ENCODE peak calls at places on chromosome 2, in four cellular contexts. U is right atrium auricular region, Z is GM23248, X is tibial artery. A is an unnamed sample.

GRCh38 chr2:192544371-192544955 is 349.7 kb upstream of the TMEFF2 start:
- DNase-seq in U (no peak), X (no peak), Z (no peak), A (no peak)

GRCh38 chr2:207352978-207353377 is 176.8 kb upstream of the CREB1 start:
- DNase-seq in Z (peak; percentile 56), X (no peak), U (no peak), A (peak; percentile 3)

GRCh38 chr2:234953116-234954031 is 1.6 kb downstream of the SH3BP4 start:
- DNase-seq in Z (peak; percentile 70), U (no peak), X (peak; percentile 61), A (no peak)

GRCh38 chr2:85504434-85505261 is 34.3 kb upstream of the MAT2A start:
- DNase-seq in U (peak; percentile 74), Z (peak; percentile 97), X (peak; percentile 81), A (no peak)

GRCh38 chr2:19419211-19419880 is 60.9 kb upstream of the OSR1 start:
- DNase-seq in Z (no peak), X (no peak), U (no peak), A (no peak)

GRCh38 chr2:7813541-7814310 is 868.1 kb upstream of the ID2 start:
- DNase-seq in X (no peak), U (no peak), Z (peak; percentile 54), A (no peak)

GRCh38 chr2:28674713-28675068 is 76.9 kb upstream of the PPP1CB start:
- DNase-seq in Z (no peak), X (no peak), U (no peak), A (no peak)

GRCh38 chr2:78417355-78417754 is 608.1 kb upstream of the REG3G start:
- DNase-seq in Z (no peak), U (no peak), X (no peak), A (no peak)

GRCh38 chr2:50535971-50536759 is 495.8 kb downstream of the NRXN1 start:
- DNase-seq in X (no peak), Z (peak; percentile 36), U (no peak), A (no peak)

GRCh38 chr2:44016282-44016681 is 20.5 kb upstream of the LRPPRC start:
- DNase-seq in Z (peak; percentile 49), X (no peak), U (no peak), A (no peak)

GRCh38 chr2:176035013-176035691 is 33.1 kb upstream of the LNPK start:
- DNase-seq in X (no peak), Z (no peak), U (no peak), A (no peak)

GRCh38 chr2:15905986-15906491 is 34.3 kb upstream of the MYCN start:
- DNase-seq in Z (no peak), U (no peak), X (no peak), A (no peak)

GRCh38 chr2:45083175-45083574 is 73.9 kb upstream of the SIX2 start:
- DNase-seq in X (no peak), Z (peak; percentile 9), U (no peak), A (no peak)

DNA sequence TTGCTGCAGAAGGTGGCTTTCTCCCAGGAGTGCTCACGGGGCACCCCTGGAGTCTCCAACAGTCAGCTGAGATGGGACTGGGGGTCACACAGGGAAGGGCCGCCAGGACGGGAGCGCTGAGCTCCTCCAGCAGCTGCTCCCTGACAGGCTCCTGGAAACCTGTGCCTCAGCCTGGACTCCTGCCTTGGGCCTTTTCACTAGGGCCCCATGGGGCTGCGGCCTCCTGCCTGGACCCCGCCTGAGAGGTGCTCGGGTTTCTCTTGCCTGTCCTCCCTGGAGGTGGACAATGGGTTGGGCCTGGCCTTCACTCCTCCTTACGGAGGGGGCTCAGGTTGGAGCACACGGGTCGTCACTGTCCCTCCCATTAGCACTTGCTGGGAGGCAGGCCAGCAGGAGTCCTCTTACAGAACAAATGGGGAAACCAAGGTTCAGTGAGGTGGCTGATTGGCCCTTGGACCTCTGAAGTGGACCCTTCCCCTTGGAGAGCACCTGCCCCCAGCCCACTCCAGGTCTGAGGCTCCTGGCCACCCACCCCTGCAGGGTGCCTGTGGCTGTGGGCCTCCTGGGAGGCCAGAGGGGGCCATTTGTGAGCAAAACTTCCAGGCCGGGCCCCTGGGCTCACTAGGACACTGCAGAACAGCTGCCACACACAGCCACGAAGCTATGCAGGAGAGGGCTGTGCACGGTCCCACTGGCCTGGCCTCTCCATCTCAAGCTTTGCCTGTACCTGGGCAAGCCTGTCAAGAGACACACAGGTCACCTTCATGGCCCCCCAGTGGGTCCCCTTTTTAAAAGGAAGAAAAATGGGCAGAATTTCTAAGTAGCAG is 57.1 kb upstream of the ODC1 start:
- DNase-seq in U (peak; percentile 53), X (peak; percentile 21), Z (no peak), A (no peak)
- H3K4me1 ChIP-seq in U (no peaks in the 10 kb centered on the region), X (no peaks in the 10 kb centered on the region), Z (no peaks in the 10 kb centered on the region), A (no peaks in the 10 kb centered on the region)

GRCh38 chr2:133569416-133569815 is 1.2 kb upstream of the NCKAP5 start:
- DNase-seq in U (no peak), Z (no peak), X (no peak), A (no peak)
- H3K4me1 ChIP-seq in U (no peaks in the 10 kb centered on the region), Z (peaks cover 8% of the 10 kb centered on the region), X (no peaks in the 10 kb centered on the region), A (no peaks in the 10 kb centered on the region)

GRCh38 chr2:169087757-169088379 is 18.5 kb downstream of the DHRS9 start:
- DNase-seq in Z (no peak), X (no peak), U (no peak), A (no peak)
- H3K4me1 ChIP-seq in Z (peaks cover 3% of the 10 kb centered on the region), X (no peaks in the 10 kb centered on the region), U (no peaks in the 10 kb centered on the region), A (no peaks in the 10 kb centered on the region)

DNA sequence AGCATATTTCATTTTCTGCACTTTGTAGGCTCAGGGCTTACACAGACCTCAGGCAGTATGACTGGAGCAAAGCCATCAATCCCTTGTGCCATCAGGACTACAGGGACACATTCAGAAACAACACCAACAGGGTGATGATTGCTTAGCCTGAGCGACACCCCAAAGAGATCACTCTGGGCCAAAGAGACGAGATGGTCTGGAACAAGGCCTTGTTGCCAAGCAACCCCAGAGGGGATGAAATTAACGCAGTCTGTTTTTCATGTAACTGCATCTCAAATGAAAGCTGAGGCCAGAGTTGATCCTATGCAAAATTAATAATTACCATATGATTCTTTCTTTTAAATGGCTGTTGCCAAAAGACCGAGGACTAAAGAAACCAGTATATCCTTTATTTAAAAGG is 20.2 kb upstream of the B3GNT2 start:
- DNase-seq in Z (no peak), U (no peak), X (no peak), A (no peak)
- H3K4me1 ChIP-seq in Z (no peaks in the 10 kb centered on the region), U (no peaks in the 10 kb centered on the region), X (peaks cover 11% of the 10 kb centered on the region), A (no peaks in the 10 kb centered on the region)

GRCh38 chr2:39516347-39517101 is 79.4 kb upstream of the MAP4K3 start:
- DNase-seq in X (peak; percentile 79), Z (peak; percentile 49), U (no peak), A (no peak)
- H3K4me1 ChIP-seq in X (peaks cover 14% of the 10 kb centered on the region), Z (peaks cover 27% of the 10 kb centered on the region), U (peaks cover 2% of the 10 kb centered on the region), A (no peaks in the 10 kb centered on the region)

GRCh38 chr2:98558852-98559530 is 49.3 kb downstream of the COA5 start:
- DNase-seq in U (no peak), X (no peak), Z (no peak), A (no peak)

GRCh38 chr2:98559581-98559980 is 48.7 kb downstream of the COA5 start:
- DNase-seq in Z (no peak), X (no peak), U (no peak), A (no peak)

GRCh38 chr2:98561018-98561417 is 47.3 kb downstream of the COA5 start:
- DNase-seq in X (no peak), U (no peak), Z (no peak), A (no peak)

GRCh38 chr2:98561902-98562695 is 46.2 kb downstream of the COA5 start:
- DNase-seq in X (peak; percentile 78), U (no peak), Z (no peak), A (no peak)

GRCh38 chr2:98560256-98560771 is 48.0 kb downstream of the COA5 start:
- DNase-seq in Z (peak; percentile 96), X (peak; percentile 85), U (no peak), A (no peak)
- H3K4me1 ChIP-seq in Z (peaks cover 10% of the 10 kb centered on the region), X (peaks cover 26% of the 10 kb centered on the region), U (no peaks in the 10 kb centered on the region), A (peaks cover 8% of the 10 kb centered on the region)

GRCh38 chr2:167855211-167855610 is 392.2 kb downstream of the STK39 start:
- DNase-seq in Z (no peak), X (no peak), U (no peak), A (no peak)
- H3K4me1 ChIP-seq in Z (no peaks in the 10 kb centered on the region), X (no peaks in the 10 kb centered on the region), U (no peaks in the 10 kb centered on the region), A (no peaks in the 10 kb centered on the region)

GRCh38 chr2:216073773-216074172 is 7.8 kb downstream of the PECR start:
- DNase-seq in Z (no peak), X (no peak), U (no peak), A (no peak)

GRCh38 chr2:216070195-216070594 is 11.4 kb downstream of the PECR start:
- DNase-seq in U (no peak), Z (no peak), X (no peak), A (no peak)

GRCh38 chr2:216069028-216069427 is 12.6 kb downstream of the PECR start:
- DNase-seq in X (no peak), U (no peak), Z (no peak), A (no peak)

GRCh38 chr2:216072473-216072872 is 9.1 kb downstream of the PECR start:
- DNase-seq in U (no peak), X (no peak), Z (no peak), A (no peak)

DNA sequence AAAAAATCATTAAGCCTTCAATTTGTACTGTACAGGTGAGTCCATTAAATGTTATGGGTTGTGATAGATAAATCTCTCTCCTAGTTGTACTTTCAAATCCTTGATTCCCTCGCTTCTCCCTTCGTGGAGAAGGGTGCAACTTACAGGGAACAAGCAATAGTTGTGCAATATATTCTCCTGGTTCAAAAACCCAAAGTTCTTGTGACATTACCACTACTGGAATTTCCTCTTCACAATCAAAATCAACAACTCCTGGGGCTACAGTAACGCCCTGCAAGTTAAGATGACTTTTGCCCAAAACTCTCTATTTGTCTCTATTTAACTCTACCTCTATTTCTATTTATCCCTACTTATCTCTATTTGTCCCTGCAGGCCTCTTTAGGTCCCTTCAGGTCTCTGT is 10.2 kb downstream of the PECR start:
- DNase-seq in U (no peak), X (no peak), Z (no peak), A (no peak)
- H3K4me1 ChIP-seq in U (no peaks in the 10 kb centered on the region), X (no peaks in the 10 kb centered on the region), Z (peaks cover 4% of the 10 kb centered on the region), A (peaks cover 14% of the 10 kb centered on the region)

A was measured in CD8-positive, alpha-beta T cell.